ENCODE peak calls at places on chromosomes 6 and 20, in four cellular contexts. Z is AG20443; L is stimulated activated CD4-positive, alpha-beta T cell treated with anti-CD3 and anti-CD28 coated beads, Interleukin-4, amount 100 ng/mL, for 4 hours; T is cerebellar nuclear complex. A is an unnamed sample.

GRCh38 chr6:16236648-16237199 is 1.7 kb upstream of the GMPR start:
- DNase-seq in Z (no peak), L (no peak), T (no peak), A (peak)

GRCh38 chr6:27161946-27162603 is 85.4 kb upstream of the PRSS16 start:
- DNase-seq in Z (peak), L (no peak), T (no peak), A (peak)

GRCh38 chr20:35511814-35512420 is 17.5 kb downstream of the C20orf173 start:
- DNase-seq in Z (peak), L (no peak), T (no peak), A (peak)

GRCh38 chr20:49676581-49677291 is 36.9 kb downstream of the B4GALT5 start:
- DNase-seq in Z (peak), L (no peak), T (no peak), A (peak)

GRCh38 chr6:156917213-156917612 is 140.0 kb downstream of the ARID1B start:
- DNase-seq in Z (no peak), L (no peak), T (no peak), A (no peak)

GRCh38 chr6:12748815-12749521 is 32.4 kb downstream of the PHACTR1 start:
- DNase-seq in Z (peak), L (no peak), T (no peak), A (no peak)

GRCh38 chr6:6925391-6926164 is 182.2 kb upstream of the RREB1 start:
- DNase-seq in Z (peak), L (no peak), T (no peak), A (no peak)

GRCh38 chr20:58868795-58869194 is 16.3 kb downstream of the GNAS start:
- DNase-seq in Z (no peak), L (no peak), T (no peak), A (no peak)

GRCh38 chr6:89117285-89118108 is at the start of gene SRSF12:
- DNase-seq in Z (peak), L (peak), T (no peak), A (peak)

GRCh38 chr6:54010340-54011276 is 100.6 kb upstream of the MLIP start:
- DNase-seq in Z (no peak), L (no peak), T (no peak), A (peak)

GRCh38 chr20:56985286-56985685 is 281.2 kb downstream of the BMP7 start:
- DNase-seq in Z (no peak), L (no peak), T (no peak), A (no peak)

GRCh38 chr6:21099338-21100314 is 493.9 kb upstream of the SOX4 start:
- DNase-seq in Z (no peak), L (no peak), T (no peak), A (no peak)

GRCh38 chr6:29552512-29553051 is 7.0 kb downstream of the UBD start:
- DNase-seq in Z (peak), L (no peak), T (no peak), A (peak)

A was measured in small intestine.